ENCODE peak calls at places on chromosomes 4 and X, in eight cellular contexts. B is cardiac muscle cell, Q is astrocyte, E is prostate gland, Z is H9, K is spleen, D is neuronal stem cell, C is GM23248. S is an unnamed sample.

GRCh38 chr4:98522062-98522461 is 136.3 kb downstream of the TSPAN5 start:
- DNase-seq in E (no peak), D (no peak), B (peak; percentile 18), Z (no peak), C (no peak), K (no peak), Q (no peak), S (no peak)

GRCh38 chr4:15130441-15130840 is 128.2 kb downstream of the CPEB2 start:
- DNase-seq in C (peak; percentile 22), K (no peak), Q (no peak), D (no peak), B (no peak), E (no peak), Z (no peak), S (no peak)

GRCh38 chr4:41232406-41232805 is 18.1 kb upstream of the APBB2 start:
- DNase-seq in C (no peak), E (no peak), K (no peak), B (no peak), Z (no peak), Q (no peak), D (no peak), S (no peak)

GRCh38 chrX:96453139-96453538 is 231.5 kb upstream of the DIAPH2 start:
- DNase-seq in K (no peak), Z (no peak), E (no peak), Q (no peak), C (no peak), D (no peak), B (no peak), S (no peak)

GRCh38 chrX:106263817-106264216 is 95.7 kb downstream of the PWWP3B start:
- DNase-seq in Q (peak; percentile 49), K (no peak), B (peak; percentile 74), C (no peak), D (no peak), E (no peak), Z (no peak), S (no peak)

GRCh38 chrX:134431894-134432293 is 28.1 kb upstream of the HPRT1 start:
- DNase-seq in Z (no peak), E (no peak), B (peak; percentile 21), Q (peak; percentile 39), D (no peak), K (no peak), C (peak; percentile 71), S (peak; percentile 24)

GRCh38 chr4:34181311-34181808 is 2063.0 kb downstream of the ARAP2 start:
- DNase-seq in C (peak; percentile 92), K (no peak), Q (peak; percentile 90), E (no peak), Z (no peak), B (peak; percentile 92), D (no peak), S (peak; percentile 81)

GRCh38 chrX:129842510-129843208 is 1.0 kb downstream of the ZDHHC9 start:
- DNase-seq in Z (no peak), C (peak; percentile 72), D (no peak), Q (peak; percentile 40), E (peak; percentile 15), K (peak; percentile 77), B (peak; percentile 44), S (peak; percentile 35)

GRCh38 chrX:38968344-38968743 is 167.1 kb downstream of the MID1IP1 start:
- DNase-seq in Q (no peak), K (no peak), B (peak; percentile 36), C (no peak), Z (no peak), D (no peak), E (no peak), S (peak; percentile 39)

GRCh38 chr4:118351851-118352827 is 664 bp downstream of the PRSS12 start:
- DNase-seq in D (peak; percentile 35), K (peak; percentile 74), E (no peak), Z (peak; percentile 57), Q (no peak), B (no peak), C (peak; percentile 50), S (peak; percentile 62)

GRCh38 chrX:108000751-108001150 is 18.6 kb upstream of the TEX13B start:
- DNase-seq in D (no peak), E (peak; percentile 41), K (no peak), Z (no peak), C (no peak), B (no peak), Q (no peak), S (peak; percentile 0)

GRCh38 chrX:125778256-125778655 is 387.8 kb downstream of the DCAF12L2 start:
- DNase-seq in Q (no peak), K (no peak), C (no peak), Z (no peak), B (no peak), E (no peak), D (no peak), S (no peak)

GRCh38 chrX:106894978-106895452 is 8.1 kb downstream of the RIPPLY1 start:
- DNase-seq in D (no peak), Q (peak; percentile 63), K (no peak), Z (no peak), B (peak; percentile 72), C (peak; percentile 89), E (no peak), S (peak; percentile 76)

GRCh38 chr4:185421366-185422124 is 4.2 kb downstream of the UFSP2 start:
- DNase-seq in E (no peak), K (no peak), Z (no peak), D (no peak), Q (peak; percentile 87), B (peak; percentile 75), C (peak; percentile 69), S (peak; percentile 90)

GRCh38 chrX:18674788-18675735 is 3.2 kb upstream of the RS1 start:
- DNase-seq in K (peak; percentile 93), C (peak; percentile 80), Q (peak; percentile 32), Z (peak; percentile 63), D (peak; percentile 74), E (peak; percentile 69), B (peak; percentile 76), S (peak; percentile 48)

GRCh38 chrX:18677140-18677834 is 5.4 kb upstream of the RS1 start:
- DNase-seq in E (no peak), Z (no peak), Q (no peak), D (no peak), B (no peak), C (no peak), K (no peak), S (no peak)

GRCh38 chrX:18676050-18676449 is 4.1 kb upstream of the RS1 start:
- DNase-seq in C (no peak), Q (no peak), B (no peak), E (no peak), K (no peak), D (no peak), Z (no peak), S (no peak)

GRCh38 chrX:18674417-18674787 is 2.5 kb upstream of the RS1 start:
- DNase-seq in Q (no peak), C (no peak), K (peak; percentile 86), E (no peak), Z (peak; percentile 46), B (no peak), D (peak; percentile 5), S (no peak)

GRCh38 chrX:18676470-18676869 is 4.6 kb upstream of the RS1 start:
- DNase-seq in Z (peak; percentile 47), D (peak; percentile 8), E (no peak), Q (no peak), B (peak; percentile 14), C (no peak), K (no peak), S (peak; percentile 6)
- H3K27me3 ChIP-seq in Z (no peaks in the 10 kb centered on the region), D (no peaks in the 10 kb centered on the region), E (no peaks in the 10 kb centered on the region), Q (no peaks in the 10 kb centered on the region), B (no peaks in the 10 kb centered on the region), C (no peaks in the 10 kb centered on the region), K (no peaks in the 10 kb centered on the region), S (no peaks in the 10 kb centered on the region)

GRCh38 chrX:68894513-68895338 is 65.9 kb downstream of the EFNB1 start:
- DNase-seq in Q (peak; percentile 63), E (peak; percentile 42), C (peak; percentile 61), Z (peak; percentile 46), D (peak; percentile 73), K (peak; percentile 86), B (peak; percentile 70), S (peak; percentile 47)
- H3K27ac ChIP-seq in Q (no peak overlapping the region), E (peak overlapping the region; percentile 67), C (no peak overlapping the region), Z (no peak overlapping the region), D (peak overlapping the region; percentile 90), K (peak overlapping the region; percentile 77), B (peak overlapping the region; percentile 92), S (no peak overlapping the region)

DNA sequence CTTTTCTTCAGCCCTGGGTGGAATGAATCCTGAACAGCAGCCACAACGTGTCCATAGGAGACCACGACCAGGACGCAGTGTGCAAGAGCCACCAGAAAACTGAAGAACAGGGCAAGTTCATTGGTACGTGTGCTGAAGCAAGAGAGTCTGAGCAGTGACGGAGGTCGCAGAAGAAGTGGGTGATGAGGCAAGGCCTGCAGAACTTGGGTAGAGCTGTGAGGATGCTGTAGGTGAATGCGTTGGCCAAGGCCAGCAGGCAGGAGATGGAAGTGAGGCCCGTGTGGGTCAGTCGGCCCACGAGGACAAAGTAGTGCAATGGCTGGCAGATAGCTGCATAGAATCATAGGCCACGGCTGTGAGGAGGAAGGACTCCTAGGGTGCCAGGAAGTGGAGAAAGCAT is 5.6 kb upstream of the CTAG2 start:
- DNase-seq in K (no peak), C (no peak), Z (no peak), E (no peak), Q (no peak), D (no peak), B (no peak), S (no peak)
- H3K9me3 ChIP-seq in K (no peaks in the 10 kb centered on the region), C (no peaks in the 10 kb centered on the region), Z (peaks cover 50% of the 10 kb centered on the region), E (no peaks in the 10 kb centered on the region), Q (no peaks in the 10 kb centered on the region), D (peaks cover 4% of the 10 kb centered on the region), B (no peaks in the 10 kb centered on the region), S (no peaks in the 10 kb centered on the region)

GRCh38 chr4:6069845-6070709 is 51.8 kb upstream of the C4orf50 start:
- DNase-seq in C (no peak), B (no peak), E (no peak), K (peak; percentile 71), Q (no peak), D (no peak), Z (no peak), S (no peak)
- H3K27me3 ChIP-seq in C (no peaks in the 10 kb centered on the region), B (no peaks in the 10 kb centered on the region), E (no peaks in the 10 kb centered on the region), K (no peaks in the 10 kb centered on the region), Q (no peaks in the 10 kb centered on the region), D (no peaks in the 10 kb centered on the region), Z (no peaks in the 10 kb centered on the region), S (no peaks in the 10 kb centered on the region)

GRCh38 chrX:68699960-68700746 is 52.7 kb downstream of the STARD8 start:
- DNase-seq in Z (no peak), D (no peak), C (peak; percentile 81), E (no peak), B (peak; percentile 42), Q (peak; percentile 52), K (no peak), S (no peak)
- H3K27ac ChIP-seq in Z (no peak overlapping the region), D (no peak overlapping the region), C (peak overlapping the region; percentile 73), E (no peak overlapping the region), B (no peak overlapping the region), Q (peak overlapping the region; percentile 12), K (peak overlapping the region; percentile 85), S (peak overlapping the region; percentile 20)

S was measured in fibroblast of lung.